ENCODE peak calls at places on chromosomes 13 and 19, in eight cellular contexts. One of them, this sample, is unnamed.
A peak's percentile ranks its signal among the peaks of the same experiment; 100 is the strongest.

GRCh38 chr13:29496241-29496712 is 99.2 kb downstream of the SLC7A1 start:
- DNase-seq in HS-5: no peak
- DNase-seq in HEK293T: no peak
- DNase-seq in T-helper 2 cell: no peak
- DNase-seq in epithelial cell of prostate: peak; percentile 56
- DNase-seq in PC-3: peak; percentile 41
- DNase-seq in GM23338: no peak
- DNase-seq in kidney glomerular epithelial cell: peak; percentile 67
- DNase-seq in this sample: peak; percentile 47

GRCh38 chr19:47049307-47049700 is 880 bp upstream of the TMEM160 start:
- DNase-seq in HS-5: no peak
- DNase-seq in HEK293T: no peak
- DNase-seq in T-helper 2 cell: no peak
- DNase-seq in epithelial cell of prostate: no peak
- DNase-seq in PC-3: peak; percentile 6
- DNase-seq in GM23338: peak; percentile 87
- DNase-seq in kidney glomerular epithelial cell: peak; percentile 44
- DNase-seq in this sample: no peak

GRCh38 chr13:46698910-46699460 is 98.0 kb downstream of the ESD start:
- DNase-seq in HS-5: no peak
- DNase-seq in HEK293T: no peak
- DNase-seq in T-helper 2 cell: no peak
- DNase-seq in epithelial cell of prostate: no peak
- DNase-seq in PC-3: no peak
- DNase-seq in GM23338: no peak
- DNase-seq in kidney glomerular epithelial cell: no peak
- DNase-seq in this sample: no peak

GRCh38 chr19:5891938-5892771 is 11.4 kb downstream of the NDUFA11 start:
- DNase-seq in HS-5: no peak
- DNase-seq in HEK293T: peak; percentile 56
- DNase-seq in T-helper 2 cell: no peak
- DNase-seq in epithelial cell of prostate: no peak
- DNase-seq in PC-3: peak; percentile 60
- DNase-seq in GM23338: peak; percentile 66
- DNase-seq in kidney glomerular epithelial cell: peak; percentile 22
- DNase-seq in this sample: peak; percentile 62

GRCh38 chr13:102862624-102863210 is 16.9 kb downstream of the ERCC5 start:
- DNase-seq in HS-5: no peak
- DNase-seq in HEK293T: no peak
- DNase-seq in T-helper 2 cell: no peak
- DNase-seq in epithelial cell of prostate: no peak
- DNase-seq in PC-3: no peak
- DNase-seq in GM23338: no peak
- DNase-seq in kidney glomerular epithelial cell: no peak
- DNase-seq in this sample: no peak

GRCh38 chr13:109785892-109786450 is 412 bp downstream of the IRS2 start:
- DNase-seq in HS-5: no peak
- DNase-seq in HEK293T: no peak
- DNase-seq in T-helper 2 cell: peak; percentile 51
- DNase-seq in epithelial cell of prostate: no peak
- DNase-seq in PC-3: no peak
- DNase-seq in GM23338: peak; percentile 21
- DNase-seq in kidney glomerular epithelial cell: no peak
- DNase-seq in this sample: no peak

GRCh38 chr19:56177564-56178243 is 1.9 kb downstream of the GALP start:
- DNase-seq in HS-5: no peak
- DNase-seq in HEK293T: no peak
- DNase-seq in T-helper 2 cell: no peak
- DNase-seq in epithelial cell of prostate: no peak
- DNase-seq in PC-3: no peak
- DNase-seq in GM23338: no peak
- DNase-seq in kidney glomerular epithelial cell: no peak
- DNase-seq in this sample: no peak

GRCh38 chr13:112657850-112658445 is 31.9 kb upstream of the ATP11A start:
- DNase-seq in HS-5: no peak
- DNase-seq in HEK293T: no peak
- DNase-seq in T-helper 2 cell: no peak
- DNase-seq in epithelial cell of prostate: peak; percentile 48
- DNase-seq in PC-3: peak; percentile 63
- DNase-seq in GM23338: no peak
- DNase-seq in kidney glomerular epithelial cell: peak; percentile 96
- DNase-seq in this sample: peak; percentile 68

GRCh38 chr13:100129605-100130004 is 40.7 kb downstream of the PCCA start:
- DNase-seq in HS-5: no peak
- DNase-seq in HEK293T: no peak
- DNase-seq in T-helper 2 cell: no peak
- DNase-seq in epithelial cell of prostate: no peak
- DNase-seq in PC-3: no peak
- DNase-seq in GM23338: peak; percentile 50
- DNase-seq in kidney glomerular epithelial cell: no peak
- DNase-seq in this sample: no peak

GRCh38 chr19:13118424-13119193 is 545 bp downstream of the NACC1 start:
- DNase-seq in HS-5: no peak
- DNase-seq in HEK293T: peak; percentile 63
- DNase-seq in T-helper 2 cell: no peak
- DNase-seq in epithelial cell of prostate: no peak
- DNase-seq in PC-3: peak; percentile 66
- DNase-seq in GM23338: peak; percentile 97
- DNase-seq in kidney glomerular epithelial cell: peak; percentile 18
- DNase-seq in this sample: peak; percentile 56

GRCh38 chr19:30640266-30640965 is 268.2 kb downstream of the ZNF536 start:
- DNase-seq in HS-5: no peak
- DNase-seq in HEK293T: no peak
- DNase-seq in T-helper 2 cell: no peak
- DNase-seq in epithelial cell of prostate: no peak
- DNase-seq in PC-3: no peak
- DNase-seq in GM23338: no peak
- DNase-seq in kidney glomerular epithelial cell: no peak
- DNase-seq in this sample: no peak

GRCh38 chr19:18771328-18772242 is 19.5 kb downstream of the COMP start:
- DNase-seq in HS-5: no peak
- DNase-seq in HEK293T: peak; percentile 40
- DNase-seq in T-helper 2 cell: no peak
- DNase-seq in epithelial cell of prostate: no peak
- DNase-seq in PC-3: peak; percentile 23
- DNase-seq in GM23338: peak; percentile 70
- DNase-seq in kidney glomerular epithelial cell: no peak
- DNase-seq in this sample: no peak

GRCh38 chr19:45215391-45216191 is 29.6 kb downstream of the EXOC3L2 start:
- DNase-seq in HS-5: no peak
- DNase-seq in HEK293T: no peak
- DNase-seq in T-helper 2 cell: no peak
- DNase-seq in epithelial cell of prostate: no peak
- DNase-seq in PC-3: peak; percentile 47
- DNase-seq in GM23338: peak; percentile 77
- DNase-seq in kidney glomerular epithelial cell: no peak
- DNase-seq in this sample: peak; percentile 77

GRCh38 chr19:39342647-39343305 is 555 bp downstream of the SAMD4B start:
- DNase-seq in HS-5: no peak
- DNase-seq in HEK293T: no peak
- DNase-seq in T-helper 2 cell: no peak
- DNase-seq in epithelial cell of prostate: no peak
- DNase-seq in PC-3: no peak
- DNase-seq in GM23338: peak; percentile 41
- DNase-seq in kidney glomerular epithelial cell: no peak
- DNase-seq in this sample: peak; percentile 19

GRCh38 chr19:11204943-11205349 is 7.6 kb upstream of the KANK2 start:
- DNase-seq in HS-5: no peak
- DNase-seq in HEK293T: no peak
- DNase-seq in T-helper 2 cell: no peak
- DNase-seq in epithelial cell of prostate: no peak
- DNase-seq in PC-3: peak; percentile 20
- DNase-seq in GM23338: no peak
- DNase-seq in kidney glomerular epithelial cell: peak; percentile 60
- DNase-seq in this sample: no peak

GRCh38 chr13:112447306-112447705 is 71.2 kb downstream of the SPACA7 start:
- DNase-seq in HS-5: no peak
- DNase-seq in HEK293T: no peak
- DNase-seq in T-helper 2 cell: no peak
- DNase-seq in epithelial cell of prostate: no peak
- DNase-seq in PC-3: no peak
- DNase-seq in GM23338: no peak
- DNase-seq in kidney glomerular epithelial cell: no peak
- DNase-seq in this sample: no peak

GRCh38 chr19:55617426-55617825 is 6.9 kb downstream of the ZNF784 start:
- DNase-seq in HS-5: no peak
- DNase-seq in HEK293T: no peak
- DNase-seq in T-helper 2 cell: no peak
- DNase-seq in epithelial cell of prostate: no peak
- DNase-seq in PC-3: no peak
- DNase-seq in GM23338: peak; percentile 1
- DNase-seq in kidney glomerular epithelial cell: no peak
- DNase-seq in this sample: no peak